ENCODE peak calls at places on chromosomes 2 and 18, in ten cellular contexts. One of them, this sample, is unnamed.

GRCh38 chr2:165462433-165462832 is 7.1 kb upstream of the CSRNP3 start:
- DNase-seq in activated naive CD8-positive, alpha-beta T cell treated with anti-CD3 and anti-CD28 coated beads, Interleukin-2, amount 50 U/mL, for 24 hours: no peak
- DNase-seq in T-cell: no peak
- DNase-seq in NCI-H1048: no peak
- DNase-seq in nucleus accumbens: no peak
- DNase-seq in A549: no peak
- DNase-seq in islet precursor cell: no peak
- DNase-seq in activated CD4-positive, alpha-beta T cell treated with anti-CD3 and anti-CD28 coated beads, Interleukin-2, amount 50 U/mL, for 1 hour: no peak
- DNase-seq in NCI-H460: no peak
- DNase-seq in NCI-H510A treated with DMSO at 0.1 percent for 48 hours: no peak
- DNase-seq in this sample: no peak

GRCh38 chr2:98378901-98379300 is 32.6 kb downstream of the CNGA3 start:
- DNase-seq in activated naive CD8-positive, alpha-beta T cell treated with anti-CD3 and anti-CD28 coated beads, Interleukin-2, amount 50 U/mL, for 24 hours: no peak
- DNase-seq in T-cell: no peak
- DNase-seq in NCI-H1048: no peak
- DNase-seq in nucleus accumbens: peak; percentile 5
- DNase-seq in A549: no peak
- DNase-seq in islet precursor cell: peak; percentile 59
- DNase-seq in activated CD4-positive, alpha-beta T cell treated with anti-CD3 and anti-CD28 coated beads, Interleukin-2, amount 50 U/mL, for 1 hour: no peak
- DNase-seq in NCI-H460: no peak
- DNase-seq in NCI-H510A treated with DMSO at 0.1 percent for 48 hours: peak; percentile 77
- DNase-seq in this sample: no peak

GRCh38 chr2:223797073-223797472 is 40.3 kb downstream of the AP1S3 start:
- DNase-seq in activated naive CD8-positive, alpha-beta T cell treated with anti-CD3 and anti-CD28 coated beads, Interleukin-2, amount 50 U/mL, for 24 hours: no peak
- DNase-seq in T-cell: no peak
- DNase-seq in NCI-H1048: no peak
- DNase-seq in nucleus accumbens: no peak
- DNase-seq in A549: peak; percentile 72
- DNase-seq in islet precursor cell: no peak
- DNase-seq in activated CD4-positive, alpha-beta T cell treated with anti-CD3 and anti-CD28 coated beads, Interleukin-2, amount 50 U/mL, for 1 hour: no peak
- DNase-seq in NCI-H460: no peak
- DNase-seq in NCI-H510A treated with DMSO at 0.1 percent for 48 hours: no peak
- DNase-seq in this sample: no peak

GRCh38 chr2:40101076-40101688 is 322.1 kb upstream of the THUMPD2 start:
- DNase-seq in activated naive CD8-positive, alpha-beta T cell treated with anti-CD3 and anti-CD28 coated beads, Interleukin-2, amount 50 U/mL, for 24 hours: no peak
- DNase-seq in T-cell: no peak
- DNase-seq in NCI-H1048: no peak
- DNase-seq in nucleus accumbens: no peak
- DNase-seq in A549: no peak
- DNase-seq in islet precursor cell: peak; percentile 63
- DNase-seq in activated CD4-positive, alpha-beta T cell treated with anti-CD3 and anti-CD28 coated beads, Interleukin-2, amount 50 U/mL, for 1 hour: no peak
- DNase-seq in NCI-H460: no peak
- DNase-seq in NCI-H510A treated with DMSO at 0.1 percent for 48 hours: no peak
- DNase-seq in this sample: no peak

GRCh38 chr2:125658583-125658982 is 997.4 kb upstream of the GYPC start:
- DNase-seq in activated naive CD8-positive, alpha-beta T cell treated with anti-CD3 and anti-CD28 coated beads, Interleukin-2, amount 50 U/mL, for 24 hours: no peak
- DNase-seq in T-cell: no peak
- DNase-seq in NCI-H1048: no peak
- DNase-seq in nucleus accumbens: no peak
- DNase-seq in A549: no peak
- DNase-seq in islet precursor cell: no peak
- DNase-seq in activated CD4-positive, alpha-beta T cell treated with anti-CD3 and anti-CD28 coated beads, Interleukin-2, amount 50 U/mL, for 1 hour: no peak
- DNase-seq in NCI-H460: no peak
- DNase-seq in NCI-H510A treated with DMSO at 0.1 percent for 48 hours: no peak
- DNase-seq in this sample: no peak

GRCh38 chr2:42364653-42365052 is 3.6 kb upstream of the COX7A2L start:
- DNase-seq in activated naive CD8-positive, alpha-beta T cell treated with anti-CD3 and anti-CD28 coated beads, Interleukin-2, amount 50 U/mL, for 24 hours: no peak
- DNase-seq in T-cell: no peak
- DNase-seq in NCI-H1048: no peak
- DNase-seq in nucleus accumbens: no peak
- DNase-seq in A549: no peak
- DNase-seq in islet precursor cell: no peak
- DNase-seq in activated CD4-positive, alpha-beta T cell treated with anti-CD3 and anti-CD28 coated beads, Interleukin-2, amount 50 U/mL, for 1 hour: no peak
- DNase-seq in NCI-H460: no peak
- DNase-seq in NCI-H510A treated with DMSO at 0.1 percent for 48 hours: no peak
- DNase-seq in this sample: no peak

GRCh38 chr2:240719676-240720545 is 28.2 kb downstream of the AQP12A start:
- DNase-seq in activated naive CD8-positive, alpha-beta T cell treated with anti-CD3 and anti-CD28 coated beads, Interleukin-2, amount 50 U/mL, for 24 hours: no peak
- DNase-seq in T-cell: no peak
- DNase-seq in NCI-H1048: no peak
- DNase-seq in nucleus accumbens: no peak
- DNase-seq in A549: no peak
- DNase-seq in islet precursor cell: no peak
- DNase-seq in activated CD4-positive, alpha-beta T cell treated with anti-CD3 and anti-CD28 coated beads, Interleukin-2, amount 50 U/mL, for 1 hour: no peak
- DNase-seq in NCI-H460: no peak
- DNase-seq in NCI-H510A treated with DMSO at 0.1 percent for 48 hours: no peak
- DNase-seq in this sample: no peak

GRCh38 chr2:182291296-182291695 is 135.5 kb downstream of the PDE1A start:
- DNase-seq in activated naive CD8-positive, alpha-beta T cell treated with anti-CD3 and anti-CD28 coated beads, Interleukin-2, amount 50 U/mL, for 24 hours: no peak
- DNase-seq in T-cell: no peak
- DNase-seq in NCI-H1048: no peak
- DNase-seq in nucleus accumbens: no peak
- DNase-seq in A549: no peak
- DNase-seq in islet precursor cell: no peak
- DNase-seq in activated CD4-positive, alpha-beta T cell treated with anti-CD3 and anti-CD28 coated beads, Interleukin-2, amount 50 U/mL, for 1 hour: no peak
- DNase-seq in NCI-H460: no peak
- DNase-seq in NCI-H510A treated with DMSO at 0.1 percent for 48 hours: no peak
- DNase-seq in this sample: peak; percentile 17

GRCh38 chr2:76512421-76512820 is 801.7 kb upstream of the GCFC2 start:
- DNase-seq in activated naive CD8-positive, alpha-beta T cell treated with anti-CD3 and anti-CD28 coated beads, Interleukin-2, amount 50 U/mL, for 24 hours: no peak
- DNase-seq in T-cell: no peak
- DNase-seq in NCI-H1048: no peak
- DNase-seq in nucleus accumbens: no peak
- DNase-seq in A549: no peak
- DNase-seq in islet precursor cell: no peak
- DNase-seq in activated CD4-positive, alpha-beta T cell treated with anti-CD3 and anti-CD28 coated beads, Interleukin-2, amount 50 U/mL, for 1 hour: no peak
- DNase-seq in NCI-H460: no peak
- DNase-seq in NCI-H510A treated with DMSO at 0.1 percent for 48 hours: no peak
- DNase-seq in this sample: no peak

GRCh38 chr2:239299218-239299939 is 101.4 kb downstream of the HDAC4 start:
- DNase-seq in activated naive CD8-positive, alpha-beta T cell treated with anti-CD3 and anti-CD28 coated beads, Interleukin-2, amount 50 U/mL, for 24 hours: no peak
- DNase-seq in T-cell: no peak
- DNase-seq in NCI-H1048: no peak
- DNase-seq in nucleus accumbens: peak; percentile 38
- DNase-seq in A549: no peak
- DNase-seq in islet precursor cell: no peak
- DNase-seq in activated CD4-positive, alpha-beta T cell treated with anti-CD3 and anti-CD28 coated beads, Interleukin-2, amount 50 U/mL, for 1 hour: no peak
- DNase-seq in NCI-H460: no peak
- DNase-seq in NCI-H510A treated with DMSO at 0.1 percent for 48 hours: no peak
- DNase-seq in this sample: no peak

GRCh38 chr2:160703648-160704585 is 210.3 kb upstream of the RBMS1 start:
- DNase-seq in activated naive CD8-positive, alpha-beta T cell treated with anti-CD3 and anti-CD28 coated beads, Interleukin-2, amount 50 U/mL, for 24 hours: peak; percentile 16
- DNase-seq in T-cell: peak; percentile 29
- DNase-seq in NCI-H1048: no peak
- DNase-seq in nucleus accumbens: no peak
- DNase-seq in A549: no peak
- DNase-seq in islet precursor cell: no peak
- DNase-seq in activated CD4-positive, alpha-beta T cell treated with anti-CD3 and anti-CD28 coated beads, Interleukin-2, amount 50 U/mL, for 1 hour: no peak
- DNase-seq in NCI-H460: peak; percentile 44
- DNase-seq in NCI-H510A treated with DMSO at 0.1 percent for 48 hours: peak; percentile 20
- DNase-seq in this sample: no peak

GRCh38 chr2:8441986-8442385 is 239.9 kb upstream of the ID2 start:
- DNase-seq in activated naive CD8-positive, alpha-beta T cell treated with anti-CD3 and anti-CD28 coated beads, Interleukin-2, amount 50 U/mL, for 24 hours: no peak
- DNase-seq in T-cell: no peak
- DNase-seq in NCI-H1048: no peak
- DNase-seq in nucleus accumbens: no peak
- DNase-seq in A549: no peak
- DNase-seq in islet precursor cell: peak; percentile 17
- DNase-seq in activated CD4-positive, alpha-beta T cell treated with anti-CD3 and anti-CD28 coated beads, Interleukin-2, amount 50 U/mL, for 1 hour: no peak
- DNase-seq in NCI-H460: no peak
- DNase-seq in NCI-H510A treated with DMSO at 0.1 percent for 48 hours: no peak
- DNase-seq in this sample: no peak

GRCh38 chr2:10161961-10162441 is 39.5 kb downstream of the RRM2 start:
- DNase-seq in activated naive CD8-positive, alpha-beta T cell treated with anti-CD3 and anti-CD28 coated beads, Interleukin-2, amount 50 U/mL, for 24 hours: no peak
- DNase-seq in T-cell: no peak
- DNase-seq in NCI-H1048: no peak
- DNase-seq in nucleus accumbens: no peak
- DNase-seq in A549: no peak
- DNase-seq in islet precursor cell: peak; percentile 49
- DNase-seq in activated CD4-positive, alpha-beta T cell treated with anti-CD3 and anti-CD28 coated beads, Interleukin-2, amount 50 U/mL, for 1 hour: no peak
- DNase-seq in NCI-H460: no peak
- DNase-seq in NCI-H510A treated with DMSO at 0.1 percent for 48 hours: peak; percentile 45
- DNase-seq in this sample: no peak

GRCh38 chr18:61531891-61532290 is 198.7 kb downstream of the CDH20 start:
- DNase-seq in activated naive CD8-positive, alpha-beta T cell treated with anti-CD3 and anti-CD28 coated beads, Interleukin-2, amount 50 U/mL, for 24 hours: no peak
- DNase-seq in T-cell: no peak
- DNase-seq in NCI-H1048: no peak
- DNase-seq in nucleus accumbens: no peak
- DNase-seq in A549: no peak
- DNase-seq in islet precursor cell: no peak
- DNase-seq in activated CD4-positive, alpha-beta T cell treated with anti-CD3 and anti-CD28 coated beads, Interleukin-2, amount 50 U/mL, for 1 hour: no peak
- DNase-seq in NCI-H460: no peak
- DNase-seq in NCI-H510A treated with DMSO at 0.1 percent for 48 hours: no peak
- DNase-seq in this sample: no peak

GRCh38 chr18:13725566-13726227 is 661 bp downstream of the FAM210A start:
- DNase-seq in activated naive CD8-positive, alpha-beta T cell treated with anti-CD3 and anti-CD28 coated beads, Interleukin-2, amount 50 U/mL, for 24 hours: peak; percentile 3
- DNase-seq in T-cell: no peak
- DNase-seq in NCI-H1048: no peak
- DNase-seq in nucleus accumbens: no peak
- DNase-seq in A549: peak; percentile 1
- DNase-seq in islet precursor cell: no peak
- DNase-seq in activated CD4-positive, alpha-beta T cell treated with anti-CD3 and anti-CD28 coated beads, Interleukin-2, amount 50 U/mL, for 1 hour: no peak
- DNase-seq in NCI-H460: no peak
- DNase-seq in NCI-H510A treated with DMSO at 0.1 percent for 48 hours: no peak
- DNase-seq in this sample: no peak

GRCh38 chr2:113000436-113000835 is 4.8 kb upstream of the IL36A start:
- DNase-seq in activated naive CD8-positive, alpha-beta T cell treated with anti-CD3 and anti-CD28 coated beads, Interleukin-2, amount 50 U/mL, for 24 hours: no peak
- DNase-seq in T-cell: no peak
- DNase-seq in NCI-H1048: no peak
- DNase-seq in nucleus accumbens: no peak
- DNase-seq in A549: peak; percentile 10
- DNase-seq in islet precursor cell: no peak
- DNase-seq in activated CD4-positive, alpha-beta T cell treated with anti-CD3 and anti-CD28 coated beads, Interleukin-2, amount 50 U/mL, for 1 hour: no peak
- DNase-seq in NCI-H460: no peak
- DNase-seq in NCI-H510A treated with DMSO at 0.1 percent for 48 hours: no peak
- DNase-seq in this sample: no peak

GRCh38 chr2:25265802-25266201 is 75.9 kb downstream of the DNMT3A start:
- DNase-seq in activated naive CD8-positive, alpha-beta T cell treated with anti-CD3 and anti-CD28 coated beads, Interleukin-2, amount 50 U/mL, for 24 hours: no peak
- DNase-seq in T-cell: peak; percentile 45
- DNase-seq in NCI-H1048: no peak
- DNase-seq in nucleus accumbens: no peak
- DNase-seq in A549: no peak
- DNase-seq in islet precursor cell: no peak
- DNase-seq in activated CD4-positive, alpha-beta T cell treated with anti-CD3 and anti-CD28 coated beads, Interleukin-2, amount 50 U/mL, for 1 hour: peak; percentile 46
- DNase-seq in NCI-H460: no peak
- DNase-seq in NCI-H510A treated with DMSO at 0.1 percent for 48 hours: no peak
- DNase-seq in this sample: no peak

GRCh38 chr2:207239754-207240494 is 74.2 kb upstream of the KLF7 start:
- DNase-seq in activated naive CD8-positive, alpha-beta T cell treated with anti-CD3 and anti-CD28 coated beads, Interleukin-2, amount 50 U/mL, for 24 hours: no peak
- DNase-seq in T-cell: no peak
- DNase-seq in NCI-H1048: no peak
- DNase-seq in nucleus accumbens: no peak
- DNase-seq in A549: no peak
- DNase-seq in islet precursor cell: peak; percentile 23
- DNase-seq in activated CD4-positive, alpha-beta T cell treated with anti-CD3 and anti-CD28 coated beads, Interleukin-2, amount 50 U/mL, for 1 hour: no peak
- DNase-seq in NCI-H460: no peak
- DNase-seq in NCI-H510A treated with DMSO at 0.1 percent for 48 hours: peak; percentile 70
- DNase-seq in this sample: no peak

GRCh38 chr18:22260208-22260816 is 90.9 kb downstream of the GATA6 start:
- DNase-seq in activated naive CD8-positive, alpha-beta T cell treated with anti-CD3 and anti-CD28 coated beads, Interleukin-2, amount 50 U/mL, for 24 hours: no peak
- DNase-seq in T-cell: peak; percentile 11
- DNase-seq in NCI-H1048: no peak
- DNase-seq in nucleus accumbens: no peak
- DNase-seq in A549: no peak
- DNase-seq in islet precursor cell: no peak
- DNase-seq in activated CD4-positive, alpha-beta T cell treated with anti-CD3 and anti-CD28 coated beads, Interleukin-2, amount 50 U/mL, for 1 hour: no peak
- DNase-seq in NCI-H460: no peak
- DNase-seq in NCI-H510A treated with DMSO at 0.1 percent for 48 hours: no peak
- DNase-seq in this sample: no peak

GRCh38 chr2:200797242-200797770 is 14.4 kb upstream of the BZW1 start:
- DNase-seq in activated naive CD8-positive, alpha-beta T cell treated with anti-CD3 and anti-CD28 coated beads, Interleukin-2, amount 50 U/mL, for 24 hours: no peak
- DNase-seq in T-cell: no peak
- DNase-seq in NCI-H1048: no peak
- DNase-seq in nucleus accumbens: no peak
- DNase-seq in A549: no peak
- DNase-seq in islet precursor cell: no peak
- DNase-seq in activated CD4-positive, alpha-beta T cell treated with anti-CD3 and anti-CD28 coated beads, Interleukin-2, amount 50 U/mL, for 1 hour: no peak
- DNase-seq in NCI-H460: no peak
- DNase-seq in NCI-H510A treated with DMSO at 0.1 percent for 48 hours: no peak
- DNase-seq in this sample: no peak

GRCh38 chr2:65031341-65032015 is 24.7 kb upstream of the CEP68 start:
- DNase-seq in activated naive CD8-positive, alpha-beta T cell treated with anti-CD3 and anti-CD28 coated beads, Interleukin-2, amount 50 U/mL, for 24 hours: no peak
- DNase-seq in T-cell: no peak
- DNase-seq in NCI-H1048: peak; percentile 20
- DNase-seq in nucleus accumbens: no peak
- DNase-seq in A549: no peak
- DNase-seq in islet precursor cell: peak; percentile 92
- DNase-seq in activated CD4-positive, alpha-beta T cell treated with anti-CD3 and anti-CD28 coated beads, Interleukin-2, amount 50 U/mL, for 1 hour: no peak
- DNase-seq in NCI-H460: no peak
- DNase-seq in NCI-H510A treated with DMSO at 0.1 percent for 48 hours: peak; percentile 72
- DNase-seq in this sample: no peak